ENCODE peak calls at places on chromosomes 1 and 21, in ten cellular contexts. N, P, C, Y, H, L, U, G, E and S are unnamed samples.

GRCh38 chr1:76764638-76765572 is 102.4 kb upstream of the ST6GALNAC5 start:
- DNase-seq in N (no peak), P (no peak), U (no peak), C (no peak), Y (no peak), H (no peak), G (no peak), E (no peak), L (no peak), S (no peak)

GRCh38 chr21:23853796-23854379 is 1753.4 kb downstream of the MRPL39 start:
- DNase-seq in Y (peak; percentile 29), P (no peak), E (no peak), H (peak; percentile 50), N (no peak), L (no peak), U (no peak), G (no peak), C (no peak), S (peak; percentile 52)

GRCh38 chr1:156458181-156458503 is 42.4 kb downstream of the MEF2D start:
- DNase-seq in U (no peak), Y (no peak), H (no peak), E (no peak), L (no peak), G (no peak), N (no peak), C (no peak), P (no peak), S (no peak)

GRCh38 chr21:35923971-35924370 is 136.4 kb downstream of the SETD4 start:
- DNase-seq in E (no peak), L (no peak), C (no peak), H (no peak), P (no peak), N (no peak), U (no peak), Y (no peak), G (no peak), S (no peak)

GRCh38 chr1:185279571-185279970 is 37.5 kb downstream of the IVNS1ABP start:
- DNase-seq in L (no peak), N (no peak), Y (no peak), P (no peak), H (no peak), C (no peak), U (no peak), G (no peak), E (no peak), S (no peak)

GRCh38 chr1:168407832-168408530 is 127.3 kb downstream of the TBX19 start:
- DNase-seq in H (no peak), P (no peak), U (no peak), G (no peak), Y (no peak), L (no peak), C (no peak), E (no peak), N (no peak), S (no peak)

GRCh38 chr1:58628987-58629598 is 52.0 kb upstream of the TACSTD2 start:
- DNase-seq in G (no peak), C (no peak), N (no peak), Y (no peak), U (no peak), E (no peak), H (no peak), L (no peak), P (no peak), S (no peak)

GRCh38 chr21:28971171-28971570 is 21.5 kb downstream of the LTN1 start:
- DNase-seq in G (no peak), H (no peak), P (no peak), C (no peak), Y (no peak), N (no peak), U (no peak), L (no peak), E (no peak), S (no peak)

GRCh38 chr1:226779536-226779935 is 40.5 kb upstream of the ITPKB start:
- DNase-seq in U (no peak), G (no peak), E (no peak), L (no peak), N (no peak), C (no peak), Y (no peak), P (no peak), H (no peak), S (no peak)
- TF ChIP-seq POLR2A in U (no peak), G (no peak), E (no peak), L (no peak), N (no peak), C (no peak), Y (no peak), P (no peak), H (no peak), S (no peak)

GRCh38 chr1:183180634-183181056 is 5.4 kb upstream of the LAMC2 start:
- DNase-seq in L (no peak), Y (peak; percentile 12), P (no peak), E (peak; percentile 37), N (no peak), U (no peak), G (no peak), C (peak; percentile 40), H (no peak), S (no peak)

GRCh38 chr1:183186820-183187219 is 756 bp downstream of the LAMC2 start:
- DNase-seq in Y (no peak), G (no peak), U (no peak), H (no peak), N (no peak), C (no peak), L (no peak), E (no peak), P (no peak), S (no peak)

GRCh38 chr1:183180213-183180612 is 5.9 kb upstream of the LAMC2 start:
- DNase-seq in L (no peak), E (peak; percentile 31), G (no peak), C (peak; percentile 30), N (peak; percentile 51), U (peak; percentile 84), H (no peak), P (no peak), Y (peak; percentile 59), S (no peak)

GRCh38 chr1:183191833-183192232 is 5.8 kb downstream of the LAMC2 start:
- DNase-seq in P (no peak), L (no peak), H (no peak), N (no peak), E (no peak), Y (no peak), C (peak; percentile 42), U (no peak), G (no peak), S (no peak)

DNA sequence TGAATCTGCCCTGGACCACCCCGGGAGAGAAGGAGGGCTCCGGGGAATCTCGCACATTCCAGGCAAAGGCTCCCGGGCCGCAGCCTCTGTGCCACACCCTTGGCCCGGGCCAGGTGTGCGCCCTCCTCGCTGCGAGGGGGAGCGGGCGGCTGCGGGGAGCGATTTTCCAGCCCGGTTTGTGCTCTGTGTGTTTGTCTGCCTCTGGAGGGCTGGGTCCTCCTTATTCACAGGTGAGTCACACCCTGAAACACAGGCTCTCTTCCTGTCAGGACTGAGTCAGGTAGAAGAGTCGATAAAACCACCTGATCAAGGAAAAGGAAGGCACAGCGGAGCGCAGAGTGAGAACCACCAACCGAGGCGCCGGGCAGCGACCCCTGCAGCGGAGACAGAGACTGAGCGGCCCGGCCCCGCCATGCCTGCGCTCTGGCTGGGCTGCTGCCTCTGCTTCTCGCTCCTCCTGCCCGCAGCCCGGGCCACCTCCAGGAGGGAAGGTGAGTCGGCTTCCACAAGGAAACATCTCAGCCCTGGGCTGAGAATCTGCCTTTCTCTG is at the start of gene LAMC2:
- DNase-seq in Y (no peak), U (peak; percentile 67), G (peak; percentile 91), N (peak; percentile 36), L (no peak), H (no peak), C (peak; percentile 70), E (peak; percentile 54), P (no peak), S (no peak)
- TF ChIP-seq POLR2A in Y (no peak), U (no peak), G (no peak), N (no peak), L (no peak), H (no peak), C (peak; percentile 6), E (no peak), P (no peak), S (no peak)

GRCh38 chr1:20785907-20786309 is 1.2 kb downstream of the HP1BP3 start:
- DNase-seq in L (peak; percentile 90), N (no peak), P (no peak), C (no peak), U (no peak), E (no peak), H (no peak), Y (no peak), G (no peak), S (no peak)

GRCh38 chr1:20786310-20787099 is 602 bp downstream of the HP1BP3 start:
- DNase-seq in L (peak; percentile 97), U (peak; percentile 97), P (peak; percentile 98), G (peak; percentile 98), C (peak; percentile 78), N (peak; percentile 97), H (peak; percentile 96), E (peak; percentile 95), Y (peak; percentile 85), S (peak; percentile 98)

GRCh38 chr1:20788489-20788795 is 1.3 kb upstream of the HP1BP3 start:
- DNase-seq in G (no peak), H (peak; percentile 10), P (no peak), E (no peak), Y (no peak), U (no peak), L (peak; percentile 66), N (no peak), C (no peak), S (no peak)

GRCh38 chr1:20787775-20788488 is 825 bp upstream of the HP1BP3 start:
- DNase-seq in G (no peak), H (peak; percentile 63), U (no peak), C (no peak), L (peak; percentile 86), N (no peak), E (peak; percentile 27), Y (no peak), P (no peak), S (peak; percentile 64)

DNA sequence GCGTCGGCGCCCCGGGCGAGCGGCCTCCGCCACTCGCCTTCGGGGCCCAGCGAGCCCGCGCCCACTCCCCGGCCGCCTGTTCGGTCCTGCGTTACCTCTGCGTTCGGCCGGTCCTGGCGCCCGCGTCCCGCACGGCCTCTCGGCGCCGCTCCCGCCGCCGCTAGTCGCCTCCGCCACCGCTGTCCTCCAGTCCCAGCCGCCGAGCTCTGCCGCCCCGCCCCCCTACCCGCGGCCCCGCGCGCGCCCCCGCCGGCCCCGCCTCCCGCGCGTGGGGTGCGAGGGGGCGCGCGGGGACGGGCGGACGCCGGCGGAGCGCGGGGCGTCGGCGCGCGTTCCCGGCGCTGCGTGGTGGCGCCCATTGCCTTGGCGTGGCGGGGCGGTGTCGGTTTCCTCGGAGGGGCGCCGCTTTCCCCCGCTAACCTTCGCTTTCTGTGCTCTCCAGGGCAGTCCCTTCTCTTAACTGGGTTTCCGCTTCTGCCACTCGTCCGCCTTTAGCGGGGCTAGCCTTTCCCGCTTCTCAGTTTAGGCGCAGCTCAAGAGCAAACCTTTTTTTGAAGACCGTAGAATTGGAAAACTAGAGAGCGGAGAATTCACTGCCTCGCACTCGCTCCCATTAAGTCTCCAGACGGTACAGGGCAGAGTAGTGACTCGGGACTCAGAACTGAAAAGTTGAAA is at the start of gene HP1BP3:
- DNase-seq in Y (peak; percentile 68), N (peak; percentile 83), C (peak; percentile 53), G (peak; percentile 95), L (peak; percentile 91), E (peak; percentile 80), U (peak; percentile 87), P (peak; percentile 94), H (peak; percentile 80), S (peak; percentile 84)
- TF ChIP-seq POLR2A in Y (peak; percentile 3), N (peak; percentile 67), C (peak; percentile 66), G (peak; percentile 10), L (no peak), E (peak; percentile 41), U (no peak), P (no peak), H (peak; percentile 69), S (peak; percentile 65)

GRCh38 chr1:201566933-201567801 is 28.2 kb downstream of the NAV1 start:
- DNase-seq in P (peak; percentile 65), C (no peak), G (peak; percentile 82), Y (no peak), E (no peak), L (no peak), H (no peak), U (peak; percentile 58), N (no peak), S (peak; percentile 41)
- TF ChIP-seq POLR2A in P (no peak), C (no peak), G (no peak), Y (no peak), E (no peak), L (no peak), H (no peak), U (no peak), N (no peak), S (no peak)